ENCODE peak calls at places on chromosome 1, in ten cellular contexts. One of them, this sample, is unnamed.

GRCh38 chr1:167219646-167220536 is 795 bp upstream of the POU2F1 start:
- DNase-seq in cardiac fibroblast: peak; percentile 69
- DNase-seq in hypothalamus: no peak
- DNase-seq in fibroblast of gingiva: peak; percentile 43
- DNase-seq in CD8-positive, alpha-beta memory T cell: peak; percentile 88
- DNase-seq in DMS153: peak; percentile 95
- DNase-seq in naive B cell: peak; percentile 88
- DNase-seq in fibroblast of mammary gland: peak; percentile 46
- DNase-seq in Kasumi-1: peak; percentile 96
- DNase-seq in iPS DF 6.9: peak; percentile 84
- DNase-seq in this sample: peak; percentile 100

GRCh38 chr1:40753142-40753882 is 30.3 kb upstream of the KCNQ4 start:
- DNase-seq in cardiac fibroblast: no peak
- DNase-seq in hypothalamus: no peak
- DNase-seq in fibroblast of gingiva: no peak
- DNase-seq in CD8-positive, alpha-beta memory T cell: no peak
- DNase-seq in DMS153: no peak
- DNase-seq in naive B cell: no peak
- DNase-seq in fibroblast of mammary gland: no peak
- DNase-seq in Kasumi-1: no peak
- DNase-seq in iPS DF 6.9: no peak
- DNase-seq in this sample: no peak

GRCh38 chr1:10901091-10901893 is 104.8 kb upstream of the CASZ1 start:
- DNase-seq in cardiac fibroblast: no peak
- DNase-seq in hypothalamus: no peak
- DNase-seq in fibroblast of gingiva: no peak
- DNase-seq in CD8-positive, alpha-beta memory T cell: no peak
- DNase-seq in DMS153: peak; percentile 79
- DNase-seq in naive B cell: no peak
- DNase-seq in fibroblast of mammary gland: peak; percentile 28
- DNase-seq in Kasumi-1: no peak
- DNase-seq in iPS DF 6.9: no peak
- DNase-seq in this sample: no peak

GRCh38 chr1:88640060-88640459 is 44.0 kb upstream of the PKN2 start:
- DNase-seq in cardiac fibroblast: no peak
- DNase-seq in hypothalamus: no peak
- DNase-seq in fibroblast of gingiva: no peak
- DNase-seq in CD8-positive, alpha-beta memory T cell: no peak
- DNase-seq in DMS153: no peak
- DNase-seq in naive B cell: no peak
- DNase-seq in fibroblast of mammary gland: no peak
- DNase-seq in Kasumi-1: no peak
- DNase-seq in iPS DF 6.9: no peak
- DNase-seq in this sample: no peak

GRCh38 chr1:244672961-244673695 is 20.2 kb downstream of the DESI2 start:
- DNase-seq in cardiac fibroblast: peak; percentile 65
- DNase-seq in hypothalamus: no peak
- DNase-seq in fibroblast of gingiva: peak; percentile 73
- DNase-seq in CD8-positive, alpha-beta memory T cell: no peak
- DNase-seq in DMS153: no peak
- DNase-seq in naive B cell: no peak
- DNase-seq in fibroblast of mammary gland: peak; percentile 58
- DNase-seq in Kasumi-1: no peak
- DNase-seq in iPS DF 6.9: no peak
- DNase-seq in this sample: no peak

GRCh38 chr1:173867141-173867752 is 542 bp downstream of the GAS5 start:
- DNase-seq in cardiac fibroblast: no peak
- DNase-seq in hypothalamus: no peak
- DNase-seq in fibroblast of gingiva: no peak
- DNase-seq in CD8-positive, alpha-beta memory T cell: no peak
- DNase-seq in DMS153: no peak
- DNase-seq in naive B cell: no peak
- DNase-seq in fibroblast of mammary gland: no peak
- DNase-seq in Kasumi-1: no peak
- DNase-seq in iPS DF 6.9: no peak
- DNase-seq in this sample: peak; percentile 68

GRCh38 chr1:51736702-51737101 is 119.8 kb downstream of the OSBPL9 start:
- DNase-seq in cardiac fibroblast: peak; percentile 84
- DNase-seq in hypothalamus: no peak
- DNase-seq in fibroblast of gingiva: peak; percentile 48
- DNase-seq in CD8-positive, alpha-beta memory T cell: no peak
- DNase-seq in DMS153: no peak
- DNase-seq in naive B cell: no peak
- DNase-seq in fibroblast of mammary gland: peak; percentile 79
- DNase-seq in Kasumi-1: no peak
- DNase-seq in iPS DF 6.9: no peak
- DNase-seq in this sample: peak; percentile 61

GRCh38 chr1:6646499-6647148 is 22.0 kb downstream of the THAP3 start:
- DNase-seq in cardiac fibroblast: peak; percentile 76
- DNase-seq in hypothalamus: no peak
- DNase-seq in fibroblast of gingiva: peak; percentile 56
- DNase-seq in CD8-positive, alpha-beta memory T cell: no peak
- DNase-seq in DMS153: peak; percentile 26
- DNase-seq in naive B cell: peak; percentile 39
- DNase-seq in fibroblast of mammary gland: peak; percentile 65
- DNase-seq in Kasumi-1: peak; percentile 72
- DNase-seq in iPS DF 6.9: no peak
- DNase-seq in this sample: peak; percentile 60

GRCh38 chr1:94284481-94284880 is 47.1 kb upstream of the ARHGAP29 start:
- DNase-seq in cardiac fibroblast: no peak
- DNase-seq in hypothalamus: no peak
- DNase-seq in fibroblast of gingiva: peak; percentile 23
- DNase-seq in CD8-positive, alpha-beta memory T cell: no peak
- DNase-seq in DMS153: no peak
- DNase-seq in naive B cell: no peak
- DNase-seq in fibroblast of mammary gland: no peak
- DNase-seq in Kasumi-1: no peak
- DNase-seq in iPS DF 6.9: no peak
- DNase-seq in this sample: no peak

GRCh38 chr1:212920895-212921294 is 29.4 kb upstream of the VASH2 start:
- DNase-seq in cardiac fibroblast: no peak
- DNase-seq in hypothalamus: no peak
- DNase-seq in fibroblast of gingiva: no peak
- DNase-seq in CD8-positive, alpha-beta memory T cell: no peak
- DNase-seq in DMS153: no peak
- DNase-seq in naive B cell: no peak
- DNase-seq in fibroblast of mammary gland: no peak
- DNase-seq in Kasumi-1: peak; percentile 4
- DNase-seq in iPS DF 6.9: no peak
- DNase-seq in this sample: no peak

GRCh38 chr1:67575861-67576260 is 109.1 kb upstream of the GADD45A start:
- DNase-seq in cardiac fibroblast: peak; percentile 88
- DNase-seq in hypothalamus: no peak
- DNase-seq in fibroblast of gingiva: peak; percentile 81
- DNase-seq in CD8-positive, alpha-beta memory T cell: no peak
- DNase-seq in DMS153: no peak
- DNase-seq in naive B cell: no peak
- DNase-seq in fibroblast of mammary gland: peak; percentile 80
- DNase-seq in Kasumi-1: no peak
- DNase-seq in iPS DF 6.9: no peak
- DNase-seq in this sample: no peak

This sample was measured in NCI-H82.